ENCODE peak calls at places on chromosomes 6 and 20, in six cellular contexts. D is NCI-H2081, Y is memory B cell, S is HuH-7.5, O is RWPE1, L is HFFc6. Q is an unnamed sample.

GRCh38 chr6:56282391-56282790 is 35.0 kb upstream of the COL21A1 start:
- DNase-seq in D (no peak), Y (no peak), S (no peak), O (no peak), L (no peak), Q (no peak)

GRCh38 chr20:48523191-48523757 is 304.5 kb downstream of the PREX1 start:
- DNase-seq in D (no peak), O (peak), L (peak), S (peak), Y (no peak), Q (peak)

GRCh38 chr20:32972181-32973076 is 31.8 kb downstream of the SUN5 start:
- DNase-seq in O (no peak), S (no peak), Y (peak), D (no peak), L (no peak), Q (no peak)

GRCh38 chr20:63117151-63117550 is 98.8 kb downstream of the YTHDF1 start:
- DNase-seq in L (no peak), O (no peak), Y (no peak), S (no peak), D (no peak), Q (no peak)

GRCh38 chr6:52514514-52514913 is 62.3 kb downstream of the TRAM2 start:
- DNase-seq in O (peak), L (peak), D (no peak), Y (no peak), S (no peak), Q (peak)

GRCh38 chr6:150857062-150857905 is 8.2 kb upstream of the MTHFD1L start:
- DNase-seq in L (peak), S (no peak), D (no peak), Y (no peak), O (peak), Q (peak)

GRCh38 chr6:39823187-39823815 is 31.1 kb downstream of the DAAM2 start:
- DNase-seq in S (no peak), L (no peak), Y (no peak), O (no peak), D (no peak), Q (peak)

GRCh38 chr6:123598011-123598410 is 38.7 kb downstream of the TRDN start:
- DNase-seq in S (no peak), L (no peak), O (no peak), D (no peak), Y (no peak), Q (no peak)

GRCh38 chr6:71982385-71982784 is 96.0 kb downstream of the RIMS1 start:
- DNase-seq in D (no peak), Y (no peak), L (peak), S (no peak), O (no peak), Q (no peak)

GRCh38 chr6:66226099-66226498 is 519.1 kb upstream of the EYS start:
- DNase-seq in S (no peak), D (peak), L (no peak), Y (no peak), O (peak), Q (peak)

GRCh38 chr20:1818895-1819294 is 76.3 kb upstream of the SIRPA start:
- DNase-seq in S (no peak), D (no peak), L (no peak), Y (no peak), O (no peak), Q (no peak)

GRCh38 chr6:148464319-148465010 is 121.8 kb downstream of the SASH1 start:
- DNase-seq in D (peak), O (peak), L (peak), Y (peak), S (peak), Q (peak)

GRCh38 chr6:162701551-162701950 is 26.0 kb downstream of the PRKN start:
- DNase-seq in Y (no peak), O (no peak), L (no peak), S (no peak), D (no peak), Q (peak)

GRCh38 chr6:1216488-1216974 is 95.4 kb upstream of the FOXQ1 start:
- DNase-seq in O (no peak), Y (no peak), L (no peak), D (no peak), S (no peak), Q (no peak)

GRCh38 chr6:163398796-163399195 is 15.7 kb upstream of the QKI start:
- DNase-seq in L (no peak), O (no peak), S (no peak), D (no peak), Y (no peak), Q (no peak)

GRCh38 chr6:91781946-91782345 is 1195.1 kb upstream of the MAP3K7 start:
- DNase-seq in Y (no peak), S (no peak), O (no peak), D (peak), L (no peak), Q (no peak)

GRCh38 chr20:52379723-52380336 is 188.3 kb upstream of the ZFP64 start:
- DNase-seq in L (no peak), D (peak), O (peak), S (peak), Y (peak), Q (peak)

GRCh38 chr6:117167520-117168271 is 97.7 kb upstream of the VGLL2 start:
- DNase-seq in L (peak), D (no peak), S (no peak), O (peak), Y (no peak), Q (no peak)

GRCh38 chr20:63060057-63060991 is 53.6 kb upstream of the BHLHE23 start:
- DNase-seq in S (no peak), Y (no peak), O (peak), L (peak), D (no peak), Q (peak)

GRCh38 chr6:16470502-16471221 is 232.3 kb downstream of the GMPR start:
- DNase-seq in O (no peak), S (no peak), L (no peak), Y (no peak), D (no peak), Q (no peak)

GRCh38 chr20:21182832-21183563 is 57.1 kb downstream of the KIZ start:
- DNase-seq in O (peak), S (no peak), D (no peak), L (peak), Y (no peak), Q (peak)

GRCh38 chr20:1484438-1485120 is 6.6 kb downstream of the SIRPB2 start:
- DNase-seq in L (peak), Y (no peak), O (no peak), S (no peak), D (no peak), Q (peak)

GRCh38 chr20:25206063-25206403 is 10.5 kb downstream of the ENTPD6 start:
- DNase-seq in L (no peak), D (no peak), Y (no peak), S (no peak), O (no peak), Q (no peak)

GRCh38 chr6:87929843-87930288 is 117.8 kb upstream of the SPACA1 start:
- DNase-seq in O (peak), S (peak), Y (peak), D (peak), L (peak), Q (peak)

GRCh38 chr20:17503501-17504325 is 27.5 kb downstream of the BFSP1 start:
- DNase-seq in S (no peak), L (no peak), Y (no peak), O (no peak), D (no peak), Q (no peak)

GRCh38 chr6:74280130-74280692 is 584.2 kb downstream of the CD109 start:
- DNase-seq in S (no peak), D (no peak), Y (no peak), O (no peak), L (no peak), Q (no peak)

GRCh38 chr6:158387036-158387435 is 74.8 kb downstream of the TULP4 start:
- DNase-seq in D (no peak), S (no peak), Y (peak), L (no peak), O (no peak), Q (no peak)

GRCh38 chr6:133040025-133040838 is 200.9 kb upstream of the EYA4 start:
- DNase-seq in L (no peak), D (no peak), S (peak), O (peak), Y (peak), Q (peak)

GRCh38 chr6:133918208-133918930 is 29.5 kb downstream of the TCF21 start:
- DNase-seq in D (peak), S (no peak), L (no peak), O (no peak), Y (no peak), Q (no peak)

GRCh38 chr6:118596774-118597332 is 48.8 kb downstream of the PLN start:
- DNase-seq in L (no peak), S (no peak), O (no peak), Y (no peak), D (no peak), Q (no peak)

GRCh38 chr6:168018664-168019063 is 21.2 kb downstream of the KIF25 start:
- DNase-seq in O (no peak), D (no peak), L (no peak), Y (no peak), S (no peak), Q (no peak)

GRCh38 chr6:74931567-74931966 is 274.3 kb downstream of the COL12A1 start:
- DNase-seq in S (no peak), Y (no peak), O (no peak), D (no peak), L (peak), Q (peak)

GRCh38 chr20:20465259-20465658 is 97.4 kb downstream of the INSM1 start:
- DNase-seq in O (no peak), Y (no peak), D (peak), S (no peak), L (no peak), Q (no peak)

GRCh38 chr6:10558575-10558974 is 37.4 kb downstream of the GCNT2 start:
- DNase-seq in S (no peak), L (no peak), O (no peak), Y (no peak), D (peak), Q (no peak)